ENCODE peak calls at places on chromosomes 5 and 9, in five cellular contexts. One of them, this sample, is unnamed.

GRCh38 chr5:66041612-66042011 is 102.5 kb upstream of the SREK1 start:
- DNase-seq in astrocyte of the spinal cord: no peak
- DNase-seq in adrenal gland: no peak
- DNase-seq in hepatocyte: no peak
- DNase-seq in GM23248: peak
- DNase-seq in this sample: no peak

GRCh38 chr9:114671605-114672004 is 10.4 kb downstream of the TEX48 start:
- DNase-seq in hepatocyte: no peak
- DNase-seq in GM23248: peak
- DNase-seq in astrocyte of the spinal cord: peak
- DNase-seq in adrenal gland: no peak
- DNase-seq in this sample: no peak

GRCh38 chr5:101543780-101544179 is 640.7 kb upstream of the ST8SIA4 start:
- DNase-seq in adrenal gland: no peak
- DNase-seq in hepatocyte: no peak
- DNase-seq in GM23248: peak
- DNase-seq in astrocyte of the spinal cord: peak
- DNase-seq in this sample: peak

GRCh38 chr9:34343090-34343489 is 13.7 kb downstream of the NUDT2 start:
- DNase-seq in GM23248: no peak
- DNase-seq in hepatocyte: no peak
- DNase-seq in astrocyte of the spinal cord: peak
- DNase-seq in adrenal gland: peak
- DNase-seq in this sample: no peak

GRCh38 chr5:120599576-120599975 is 135.5 kb downstream of the PRR16 start:
- DNase-seq in adrenal gland: no peak
- DNase-seq in astrocyte of the spinal cord: peak
- DNase-seq in GM23248: peak
- DNase-seq in hepatocyte: no peak
- DNase-seq in this sample: peak

GRCh38 chr9:120579139-120579749 is 723 bp downstream of the CDK5RAP2 start:
- DNase-seq in hepatocyte: peak
- DNase-seq in adrenal gland: peak
- DNase-seq in GM23248: peak
- DNase-seq in astrocyte of the spinal cord: no peak
- DNase-seq in this sample: no peak

GRCh38 chr9:127568971-127569818 is 42.9 kb upstream of the STXBP1 start:
- DNase-seq in adrenal gland: peak
- DNase-seq in astrocyte of the spinal cord: peak
- DNase-seq in hepatocyte: peak
- DNase-seq in GM23248: peak
- DNase-seq in this sample: no peak

GRCh38 chr9:36165766-36166149 is 3.4 kb upstream of the CCIN start:
- DNase-seq in hepatocyte: no peak
- DNase-seq in GM23248: peak
- DNase-seq in astrocyte of the spinal cord: peak
- DNase-seq in adrenal gland: no peak
- DNase-seq in this sample: no peak

GRCh38 chr9:112754578-112754977 is 4.0 kb downstream of the SNX30 start:
- DNase-seq in hepatocyte: no peak
- DNase-seq in astrocyte of the spinal cord: no peak
- DNase-seq in GM23248: peak
- DNase-seq in adrenal gland: no peak
- DNase-seq in this sample: no peak

GRCh38 chr9:12884736-12885395 is 110.0 kb downstream of the LURAP1L start:
- DNase-seq in astrocyte of the spinal cord: peak
- DNase-seq in GM23248: peak
- DNase-seq in adrenal gland: peak
- DNase-seq in hepatocyte: peak
- DNase-seq in this sample: peak

GRCh38 chr5:141260458-141261237 is 15.5 kb downstream of the PCDHB15 start:
- DNase-seq in GM23248: peak
- DNase-seq in hepatocyte: no peak
- DNase-seq in adrenal gland: no peak
- DNase-seq in astrocyte of the spinal cord: peak
- DNase-seq in this sample: no peak

GRCh38 chr9:69454327-69454726 is 129.3 kb downstream of the ENTREP1 start:
- DNase-seq in hepatocyte: no peak
- DNase-seq in GM23248: no peak
- DNase-seq in adrenal gland: no peak
- DNase-seq in astrocyte of the spinal cord: no peak
- DNase-seq in this sample: no peak

GRCh38 chr5:8848997-8849585 is 696.8 kb downstream of the SEMA5A start:
- DNase-seq in adrenal gland: no peak
- DNase-seq in hepatocyte: no peak
- DNase-seq in GM23248: peak
- DNase-seq in astrocyte of the spinal cord: peak
- DNase-seq in this sample: peak

GRCh38 chr5:171926311-171926710 is 80.1 kb downstream of the FBXW11 start:
- DNase-seq in hepatocyte: no peak
- DNase-seq in adrenal gland: no peak
- DNase-seq in astrocyte of the spinal cord: no peak
- DNase-seq in GM23248: no peak
- DNase-seq in this sample: no peak

GRCh38 chr5:62780888-62781287 is 202.3 kb downstream of the LRRC70 start:
- DNase-seq in GM23248: no peak
- DNase-seq in adrenal gland: no peak
- DNase-seq in astrocyte of the spinal cord: no peak
- DNase-seq in hepatocyte: no peak
- DNase-seq in this sample: no peak

GRCh38 chr9:72905514-72906480 is 47.1 kb downstream of the ALDH1A1 start:
- DNase-seq in adrenal gland: no peak
- DNase-seq in hepatocyte: no peak
- DNase-seq in astrocyte of the spinal cord: no peak
- DNase-seq in GM23248: no peak
- DNase-seq in this sample: no peak

GRCh38 chr5:2751592-2752021 is at the start of gene IRX2:
- DNase-seq in adrenal gland: no peak
- DNase-seq in GM23248: peak
- DNase-seq in astrocyte of the spinal cord: peak
- DNase-seq in hepatocyte: peak
- DNase-seq in this sample: peak

GRCh38 chr9:15786616-15787015 is 233.8 kb downstream of the CCDC171 start:
- DNase-seq in astrocyte of the spinal cord: no peak
- DNase-seq in hepatocyte: no peak
- DNase-seq in GM23248: no peak
- DNase-seq in adrenal gland: no peak
- DNase-seq in this sample: no peak

GRCh38 chr5:91219803-91220371 is 163.2 kb downstream of the ARRDC3 start:
- DNase-seq in adrenal gland: no peak
- DNase-seq in hepatocyte: peak
- DNase-seq in astrocyte of the spinal cord: peak
- DNase-seq in GM23248: no peak
- DNase-seq in this sample: no peak

GRCh38 chr9:36891341-36891811 is 142.7 kb downstream of the PAX5 start:
- DNase-seq in hepatocyte: no peak
- DNase-seq in astrocyte of the spinal cord: no peak
- DNase-seq in GM23248: no peak
- DNase-seq in adrenal gland: no peak
- DNase-seq in this sample: no peak

GRCh38 chr5:123810253-123810652 is 298.3 kb downstream of the CSNK1G3 start:
- DNase-seq in astrocyte of the spinal cord: no peak
- DNase-seq in GM23248: no peak
- DNase-seq in hepatocyte: peak
- DNase-seq in adrenal gland: no peak
- DNase-seq in this sample: no peak

GRCh38 chr5:152625696-152626095 is 220.6 kb upstream of the NMUR2 start:
- DNase-seq in hepatocyte: no peak
- DNase-seq in astrocyte of the spinal cord: no peak
- DNase-seq in adrenal gland: no peak
- DNase-seq in GM23248: no peak
- DNase-seq in this sample: no peak

GRCh38 chr5:107501965-107502691 is 168.6 kb downstream of the EFNA5 start:
- DNase-seq in hepatocyte: no peak
- DNase-seq in adrenal gland: no peak
- DNase-seq in astrocyte of the spinal cord: peak
- DNase-seq in GM23248: no peak
- DNase-seq in this sample: no peak

GRCh38 chr5:74243634-74244033 is 396.9 kb downstream of the ENC1 start:
- DNase-seq in hepatocyte: no peak
- DNase-seq in adrenal gland: no peak
- DNase-seq in astrocyte of the spinal cord: no peak
- DNase-seq in GM23248: no peak
- DNase-seq in this sample: no peak

GRCh38 chr5:1156754-1157460 is 44.5 kb upstream of the SLC6A19 start:
- DNase-seq in astrocyte of the spinal cord: no peak
- DNase-seq in hepatocyte: no peak
- DNase-seq in adrenal gland: no peak
- DNase-seq in GM23248: no peak
- DNase-seq in this sample: no peak
- H3K4me3 ChIP-seq in astrocyte of the spinal cord: no peak
- H3K4me3 ChIP-seq in hepatocyte: no peak
- H3K4me3 ChIP-seq in adrenal gland: no peak
- H3K4me3 ChIP-seq in GM23248: no peak
- H3K4me3 ChIP-seq in this sample: no peak

GRCh38 chr5:7397005-7397546 is 1.1 kb downstream of the ADCY2 start:
- DNase-seq in hepatocyte: peak
- DNase-seq in adrenal gland: no peak
- DNase-seq in astrocyte of the spinal cord: peak
- DNase-seq in GM23248: peak
- DNase-seq in this sample: no peak
- H3K4me3 ChIP-seq in hepatocyte: peak
- H3K4me3 ChIP-seq in adrenal gland: peak
- H3K4me3 ChIP-seq in astrocyte of the spinal cord: peak
- H3K4me3 ChIP-seq in GM23248: peak
- H3K4me3 ChIP-seq in this sample: no peak

GRCh38 chr9:8863886-8864881 is 1064.6 kb upstream of the DMAC1 start:
- DNase-seq in hepatocyte: no peak
- DNase-seq in astrocyte of the spinal cord: peak
- DNase-seq in GM23248: no peak
- DNase-seq in adrenal gland: no peak
- DNase-seq in this sample: peak
- H3K4me3 ChIP-seq in hepatocyte: no peak
- H3K4me3 ChIP-seq in astrocyte of the spinal cord: no peak
- H3K4me3 ChIP-seq in GM23248: no peak
- H3K4me3 ChIP-seq in adrenal gland: no peak
- H3K4me3 ChIP-seq in this sample: no peak

DNA sequence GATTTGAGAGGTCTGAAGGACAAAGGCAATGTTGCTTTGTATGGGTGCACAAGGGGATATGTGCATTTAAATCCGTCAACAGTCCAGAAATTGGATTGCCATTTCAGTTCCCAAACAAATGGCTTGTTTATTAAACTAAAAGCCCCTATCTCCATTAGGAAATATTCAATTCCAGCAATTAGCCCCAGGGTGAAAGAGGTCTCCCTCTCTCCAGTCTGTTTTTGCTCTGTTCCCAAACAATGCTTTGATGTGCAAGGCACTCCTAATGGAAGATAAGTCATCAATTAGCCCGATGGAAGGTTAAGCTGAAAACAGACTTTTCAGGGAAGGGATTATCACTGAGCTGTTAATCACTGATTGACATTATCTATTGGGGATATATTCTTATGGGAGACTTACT is 101.3 kb downstream of the C9orf152 start:
- DNase-seq in GM23248: no peak
- DNase-seq in astrocyte of the spinal cord: no peak
- DNase-seq in adrenal gland: no peak
- DNase-seq in hepatocyte: no peak
- DNase-seq in this sample: no peak
- H3K4me3 ChIP-seq in GM23248: no peak
- H3K4me3 ChIP-seq in astrocyte of the spinal cord: no peak
- H3K4me3 ChIP-seq in adrenal gland: no peak
- H3K4me3 ChIP-seq in hepatocyte: no peak
- H3K4me3 ChIP-seq in this sample: no peak

DNA sequence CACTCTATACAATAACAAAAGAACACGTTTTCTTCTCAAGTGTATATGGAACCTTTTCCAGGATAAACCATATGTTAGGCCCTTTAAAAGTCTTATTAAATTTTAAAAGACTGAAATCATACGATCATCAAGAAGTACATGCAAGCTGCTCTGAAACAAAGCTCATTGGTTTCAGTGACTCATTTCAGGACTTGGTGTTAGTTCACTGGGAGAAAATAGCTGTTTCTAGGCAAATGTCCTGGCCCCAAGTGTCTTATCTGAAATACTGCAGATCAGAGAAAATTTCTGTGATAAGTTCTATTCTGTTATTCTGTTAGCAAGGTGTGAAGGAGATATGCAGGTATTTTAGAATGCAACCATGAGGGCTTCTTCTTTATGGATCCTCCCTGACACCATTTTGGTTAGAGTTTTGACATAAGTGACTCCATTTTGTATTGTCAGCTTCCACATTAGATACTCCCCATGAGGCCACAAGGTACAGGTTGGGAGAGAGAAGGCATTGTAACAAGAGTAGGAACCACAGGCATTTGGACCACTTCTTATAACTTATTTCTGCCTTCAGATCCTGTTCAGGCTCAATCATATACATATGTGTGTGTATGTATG is 7.5 kb upstream of the CCDC180 start:
- DNase-seq in hepatocyte: no peak
- DNase-seq in astrocyte of the spinal cord: no peak
- DNase-seq in adrenal gland: no peak
- DNase-seq in GM23248: no peak
- DNase-seq in this sample: no peak
- H3K4me3 ChIP-seq in hepatocyte: no peak
- H3K4me3 ChIP-seq in astrocyte of the spinal cord: no peak
- H3K4me3 ChIP-seq in adrenal gland: no peak
- H3K4me3 ChIP-seq in GM23248: no peak
- H3K4me3 ChIP-seq in this sample: no peak

DNA sequence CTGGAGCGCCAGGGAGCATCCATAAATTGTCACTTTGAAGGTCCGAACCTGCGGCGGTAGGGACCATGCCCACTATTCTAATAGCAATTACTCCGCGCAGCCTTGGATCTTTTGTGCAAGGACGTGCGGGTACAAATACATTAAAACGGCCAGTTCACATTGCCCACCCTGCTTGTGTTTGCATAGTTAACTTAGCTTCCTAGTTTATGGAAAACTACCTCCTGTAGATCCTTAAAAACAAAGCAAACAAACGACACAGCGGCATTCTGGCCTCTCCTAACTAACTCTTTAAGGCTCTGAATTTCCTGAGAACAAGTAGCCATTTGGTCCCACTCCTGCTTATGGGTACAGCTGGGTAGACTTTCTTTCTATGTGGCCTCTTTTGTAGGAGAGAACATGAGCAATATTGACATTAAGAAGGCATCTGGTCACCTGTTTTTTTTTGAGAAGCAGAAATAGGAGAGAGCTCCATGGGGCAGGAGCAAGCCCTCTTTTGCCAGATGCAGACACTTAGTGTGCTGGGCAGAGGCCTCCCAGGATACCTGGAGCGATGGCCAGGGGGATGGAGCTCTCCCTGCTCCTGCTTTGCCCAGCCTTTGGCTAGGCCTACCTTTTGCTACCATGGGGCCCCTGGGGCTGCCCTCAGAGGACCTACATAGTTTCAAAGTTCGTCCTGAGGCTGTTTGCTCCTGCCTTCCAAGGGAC is 2.1 kb upstream of the STC2 start:
- DNase-seq in adrenal gland: no peak
- DNase-seq in astrocyte of the spinal cord: no peak
- DNase-seq in GM23248: no peak
- DNase-seq in hepatocyte: peak
- DNase-seq in this sample: no peak
- H3K4me3 ChIP-seq in adrenal gland: no peak
- H3K4me3 ChIP-seq in astrocyte of the spinal cord: peak
- H3K4me3 ChIP-seq in GM23248: no peak
- H3K4me3 ChIP-seq in hepatocyte: no peak
- H3K4me3 ChIP-seq in this sample: peak

GRCh38 chr9:103755986-103756385 is 338.1 kb upstream of the SMC2 start:
- DNase-seq in adrenal gland: no peak
- DNase-seq in astrocyte of the spinal cord: no peak
- DNase-seq in hepatocyte: no peak
- DNase-seq in GM23248: no peak
- DNase-seq in this sample: no peak
- H3K4me3 ChIP-seq in adrenal gland: no peak
- H3K4me3 ChIP-seq in astrocyte of the spinal cord: no peak
- H3K4me3 ChIP-seq in hepatocyte: no peak
- H3K4me3 ChIP-seq in GM23248: no peak
- H3K4me3 ChIP-seq in this sample: no peak